ENCODE peak calls at places on chromosome 10, in seven cellular contexts. S is H1, Q is IMR-90, T is HCT116, G is A549, M is GM12878, I is K562. H is an unnamed sample.

GRCh38 chr10:91208645-91209044 is 11.8 kb upstream of the PCGF5 start:
- DNase-seq in G (no peak), T (no peak), S (no peak), M (no peak), Q (no peak), I (no peak), H (no peak)

GRCh38 chr10:23065549-23065948 is 29.8 kb upstream of the MSRB2 start:
- DNase-seq in T (no peak), M (no peak), Q (peak; percentile 59), S (peak; percentile 38), G (peak; percentile 21), I (no peak), H (peak; percentile 13)

GRCh38 chr10:78865518-78865835 is 203.3 kb upstream of the ZMIZ1 start:
- DNase-seq in M (no peak), T (no peak), I (no peak), S (no peak), G (no peak), Q (peak; percentile 3), H (no peak)

GRCh38 chr10:32159264-32159663 is 103.0 kb upstream of the KIF5B start:
- DNase-seq in I (no peak), T (no peak), M (no peak), Q (no peak), S (no peak), G (no peak), H (no peak)

GRCh38 chr10:97371696-97372095 is 29.4 kb downstream of the RRP12 start:
- DNase-seq in T (no peak), I (no peak), Q (no peak), M (no peak), S (no peak), G (no peak), H (no peak)

GRCh38 chr10:119209050-119209735 is 1.8 kb downstream of the GRK5 start:
- DNase-seq in I (peak; percentile 55), S (peak; percentile 74), M (no peak), T (no peak), G (peak; percentile 67), Q (peak; percentile 80), H (peak; percentile 59)

GRCh38 chr10:97163141-97163540 is 22.6 kb downstream of the SLIT1 start:
- DNase-seq in I (no peak), T (no peak), G (no peak), S (no peak), M (no peak), Q (no peak), H (no peak)

GRCh38 chr10:74896788-74897527 is 70.6 kb downstream of the KAT6B start:
- DNase-seq in T (no peak), Q (no peak), S (no peak), I (no peak), G (no peak), M (no peak), H (no peak)

GRCh38 chr10:79009144-79009543 is 59.6 kb upstream of the ZMIZ1 start:
- DNase-seq in I (no peak), S (no peak), T (no peak), G (no peak), Q (no peak), M (no peak), H (no peak)

GRCh38 chr10:85152488-85152887 is 824.1 kb downstream of the CCSER2 start:
- DNase-seq in G (no peak), T (no peak), M (no peak), S (no peak), I (no peak), Q (no peak), H (no peak)

GRCh38 chr10:9010093-9010492 is 955.6 kb downstream of the GATA3 start:
- DNase-seq in I (no peak), T (no peak), Q (no peak), M (no peak), S (no peak), G (no peak), H (no peak)

GRCh38 chr10:62005281-62005680 is 103.8 kb downstream of the ARID5B start:
- DNase-seq in T (no peak), Q (peak; percentile 49), G (no peak), I (no peak), M (no peak), S (no peak), H (no peak)

GRCh38 chr10:126564297-126564888 is 106.1 kb downstream of the C10orf90 start:
- DNase-seq in Q (no peak), G (no peak), M (no peak), S (no peak), T (no peak), I (no peak), H (no peak)

GRCh38 chr10:15821046-15821683 is 39.1 kb downstream of the MINDY3 start:
- DNase-seq in G (no peak), S (no peak), M (no peak), T (no peak), I (no peak), Q (no peak), H (no peak)

GRCh38 chr10:15813415-15813814 is 46.9 kb downstream of the MINDY3 start:
- DNase-seq in I (no peak), Q (peak; percentile 41), S (no peak), M (no peak), T (no peak), G (no peak), H (no peak)

GRCh38 chr10:15814565-15814964 is 45.7 kb downstream of the MINDY3 start:
- DNase-seq in M (no peak), I (no peak), G (no peak), S (no peak), Q (no peak), T (no peak), H (no peak)

GRCh38 chr10:15815242-15815885 is 44.9 kb downstream of the MINDY3 start:
- DNase-seq in Q (no peak), G (no peak), S (no peak), T (no peak), M (no peak), I (no peak), H (no peak)

DNA sequence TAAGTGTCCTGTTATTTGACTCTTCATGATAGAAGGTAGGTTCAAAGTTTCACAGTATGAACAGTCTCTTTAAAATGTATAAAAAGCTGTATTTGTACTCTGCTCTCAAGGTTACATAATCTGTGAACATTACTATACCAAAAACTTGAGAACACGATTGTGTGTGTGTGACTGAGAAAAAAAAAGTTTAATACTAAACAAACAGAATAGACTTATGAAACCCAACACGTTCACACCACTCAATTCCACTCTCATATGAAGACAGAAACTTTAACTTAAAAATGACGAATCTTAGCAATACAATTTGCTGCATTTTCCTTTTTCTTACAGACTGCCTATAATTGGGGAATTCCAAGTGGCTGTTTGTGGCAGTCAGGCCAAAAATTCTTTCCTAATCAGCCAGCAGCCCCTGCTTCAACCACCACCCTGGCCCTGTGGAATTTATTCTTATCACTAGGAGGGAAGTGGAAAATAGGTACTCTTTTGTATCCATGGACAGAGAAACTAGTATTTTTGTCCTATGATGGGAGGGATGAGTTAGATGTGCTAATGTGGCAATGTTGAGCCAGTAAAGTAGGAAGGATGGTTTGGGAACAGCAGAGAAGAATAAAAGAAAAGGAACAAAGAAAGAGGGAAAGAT is 42.8 kb downstream of the MINDY3 start:
- DNase-seq in S (no peak), I (no peak), M (no peak), G (no peak), Q (peak; percentile 5), T (no peak), H (peak; percentile 42)
- TF ChIP-seq CEBPB in S (no peak), I (no peak), M (no peak), G (no peak), Q (no peak), T (no peak), H (no peak)

DNA sequence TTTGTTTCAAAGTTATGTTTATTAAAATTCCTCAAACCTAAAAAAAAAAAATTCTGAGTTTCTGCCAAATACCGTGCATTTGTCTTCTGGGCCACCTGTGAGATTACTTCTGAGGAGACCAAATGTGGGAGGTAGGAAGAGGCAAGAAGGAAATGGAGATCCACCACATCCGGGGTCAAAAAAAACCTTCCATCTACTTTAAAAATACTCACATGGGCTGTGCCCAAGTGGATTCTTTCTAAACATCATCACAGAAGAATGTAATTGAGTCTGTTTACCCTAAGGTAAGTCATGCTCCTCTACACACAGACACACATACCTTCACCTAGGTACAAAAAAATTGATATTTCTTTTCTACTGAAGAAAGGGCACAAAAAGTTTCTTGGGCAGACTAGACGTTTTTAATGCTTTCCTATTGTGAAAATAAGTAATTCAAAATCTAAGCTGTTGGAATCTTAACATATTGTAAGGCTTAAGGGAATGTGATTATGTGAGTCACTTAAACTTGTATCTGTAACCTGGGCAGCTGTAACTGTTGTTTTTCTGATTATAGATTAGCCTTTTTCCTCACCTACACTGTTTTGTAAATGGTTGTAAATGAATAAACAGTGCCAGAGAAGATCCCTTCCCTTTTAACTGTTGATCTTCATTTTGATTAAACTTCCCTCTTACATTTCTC is 19.1 kb upstream of the SPOCK2 start:
- DNase-seq in G (peak; percentile 17), S (no peak), I (no peak), M (no peak), T (no peak), Q (no peak), H (no peak)
- TF ChIP-seq CEBPB in G (no peak), S (no peak), I (no peak), M (no peak), T (no peak), Q (no peak), H (no peak)

DNA sequence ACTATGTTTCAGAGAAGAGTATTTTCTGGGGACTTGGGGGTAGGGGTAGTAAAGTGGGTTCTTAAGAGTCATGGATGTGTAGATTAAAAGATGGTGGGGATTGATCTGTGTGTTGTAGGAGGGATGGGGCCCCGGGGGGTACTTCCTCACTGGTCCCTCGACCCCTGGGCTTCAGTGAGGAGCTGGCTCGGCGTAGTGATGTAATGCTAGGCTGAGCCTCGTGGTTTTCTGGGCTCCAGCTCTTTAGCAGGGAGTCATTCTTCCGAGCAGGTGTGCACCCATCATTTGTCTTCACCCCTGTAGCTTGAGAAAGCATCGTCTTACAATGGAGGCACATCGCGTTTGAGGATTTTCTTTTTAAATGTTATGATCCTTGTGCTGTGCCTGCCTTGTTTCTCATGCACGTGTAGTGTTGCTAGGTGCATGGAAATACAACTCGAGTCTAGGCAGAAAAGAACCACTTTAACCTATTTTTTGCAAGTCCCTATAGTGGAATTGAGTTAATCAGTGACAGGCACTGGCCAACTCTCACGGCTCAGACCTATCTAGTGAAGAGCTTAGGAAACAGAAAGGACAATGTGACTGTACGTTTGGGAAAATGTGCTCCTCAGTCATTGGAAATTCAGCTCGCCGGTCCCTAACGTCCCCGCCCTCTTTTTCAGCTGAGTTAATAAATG is 106.1 kb upstream of the BTBD16 start:
- DNase-seq in M (no peak), T (no peak), G (no peak), Q (no peak), S (no peak), I (no peak), H (peak; percentile 90)
- TF ChIP-seq CEBPB in M (no peak), T (no peak), G (no peak), Q (no peak), S (no peak), I (no peak), H (no peak)

DNA sequence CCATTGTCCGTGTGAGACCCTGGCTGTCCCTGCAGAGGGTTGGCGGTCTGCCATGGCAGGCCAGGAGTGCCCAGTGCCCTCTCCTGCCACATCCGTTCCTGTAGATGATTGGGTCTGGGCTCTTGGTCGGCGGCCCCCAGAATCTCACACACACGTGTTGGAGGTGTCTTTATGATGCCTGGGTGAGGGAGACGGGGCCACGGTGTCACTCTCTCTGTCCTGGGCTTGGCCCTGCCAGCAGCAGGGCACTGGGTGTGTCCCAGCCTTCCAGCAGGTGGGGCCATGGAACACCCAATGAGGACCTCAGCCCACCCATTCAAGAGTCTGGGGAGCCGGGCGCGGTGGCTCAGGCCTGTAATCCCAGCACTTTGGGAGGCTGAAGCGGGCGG is 30.2 kb downstream of the UNC5B start:
- DNase-seq in T (no peak), G (no peak), S (no peak), Q (no peak), M (no peak), I (no peak), H (no peak)
- TF ChIP-seq CEBPB in T (no peak), G (no peak), S (no peak), Q (no peak), M (no peak), I (no peak), H (no peak)

GRCh38 chr10:88755753-88756152 is 4.1 kb upstream of the LIPN start:
- DNase-seq in I (no peak), T (no peak), Q (no peak), S (no peak), G (no peak), M (no peak), H (no peak)
- TF ChIP-seq CEBPB in I (no peak), T (no peak), Q (no peak), S (no peak), G (no peak), M (peak; percentile 63), H (no peak)

H was measured in HepG2.